ENCODE peak calls at places on chromosomes 11 and 22, in four cellular contexts. One of them, this sample, is unnamed.

GRCh38 chr11:76622481-76623094 is 48.0 kb downstream of the LRRC32 start:
- DNase-seq in GM04504: no peak
- DNase-seq in thoracic aorta: no peak
- DNase-seq in dorsolateral prefrontal cortex: peak
- DNase-seq in this sample: no peak

GRCh38 chr22:38578505-38578904 is 8.5 kb upstream of the DMC1 start:
- DNase-seq in GM04504: no peak
- DNase-seq in thoracic aorta: no peak
- DNase-seq in dorsolateral prefrontal cortex: no peak
- DNase-seq in this sample: no peak

GRCh38 chr11:122672892-122673291 is 17.4 kb downstream of the UBASH3B start:
- DNase-seq in GM04504: no peak
- DNase-seq in thoracic aorta: no peak
- DNase-seq in dorsolateral prefrontal cortex: no peak
- DNase-seq in this sample: no peak

GRCh38 chr11:48066881-48067800 is 86.8 kb downstream of the PTPRJ start:
- DNase-seq in GM04504: no peak
- DNase-seq in thoracic aorta: no peak
- DNase-seq in dorsolateral prefrontal cortex: no peak
- DNase-seq in this sample: no peak

GRCh38 chr22:28017859-28018258 is 98.8 kb upstream of the PITPNB start:
- DNase-seq in GM04504: no peak
- DNase-seq in thoracic aorta: no peak
- DNase-seq in dorsolateral prefrontal cortex: no peak
- DNase-seq in this sample: no peak

GRCh38 chr11:130513132-130513531 is 64.7 kb downstream of the ADAMTS15 start:
- DNase-seq in GM04504: peak
- DNase-seq in thoracic aorta: no peak
- DNase-seq in dorsolateral prefrontal cortex: peak
- DNase-seq in this sample: no peak

GRCh38 chr11:129163714-129164164 is 28.4 kb downstream of the ARHGAP32 start:
- DNase-seq in GM04504: no peak
- DNase-seq in thoracic aorta: no peak
- DNase-seq in dorsolateral prefrontal cortex: no peak
- DNase-seq in this sample: peak

GRCh38 chr11:111213256-111213655 is 32.3 kb upstream of the POU2AF2 start:
- DNase-seq in GM04504: no peak
- DNase-seq in thoracic aorta: no peak
- DNase-seq in dorsolateral prefrontal cortex: no peak
- DNase-seq in this sample: no peak

This sample was measured in iris pigment epithelial cell.